ENCODE peak calls at places on chromosomes 12 and 14, in nine cellular contexts. One of them, this sample, is unnamed.

GRCh38 chr12:109709401-109710278 is 4.0 kb upstream of the FAM222A start:
- DNase-seq in iris pigment epithelial cell: no peak
- DNase-seq in Panc1: no peak
- DNase-seq in stimulated activated CD4-positive, alpha-beta T cell treated with anti-CD3 and anti-CD28 coated beads, Interleukin-4, amount 100 ng/mL, for 1 hour: no peak
- DNase-seq in foreskin fibroblast: no peak
- DNase-seq in astrocyte: no peak
- DNase-seq in C1 segment of cervical spinal cord: no peak
- DNase-seq in B cell: no peak
- DNase-seq in astrocyte of the cerebellum: no peak
- DNase-seq in this sample: no peak

GRCh38 chr12:75815756-75816155 is 215.8 kb downstream of the PHLDA1 start:
- DNase-seq in foreskin fibroblast: peak
- DNase-seq in B cell: no peak
- DNase-seq in iris pigment epithelial cell: peak
- DNase-seq in astrocyte: peak
- DNase-seq in astrocyte of the cerebellum: no peak
- DNase-seq in stimulated activated CD4-positive, alpha-beta T cell treated with anti-CD3 and anti-CD28 coated beads, Interleukin-4, amount 100 ng/mL, for 1 hour: no peak
- DNase-seq in C1 segment of cervical spinal cord: no peak
- DNase-seq in Panc1: no peak
- DNase-seq in this sample: no peak

GRCh38 chr14:99636487-99636886 is 8.4 kb upstream of the HHIPL1 start:
- DNase-seq in foreskin fibroblast: no peak
- DNase-seq in B cell: no peak
- DNase-seq in stimulated activated CD4-positive, alpha-beta T cell treated with anti-CD3 and anti-CD28 coated beads, Interleukin-4, amount 100 ng/mL, for 1 hour: no peak
- DNase-seq in astrocyte: no peak
- DNase-seq in astrocyte of the cerebellum: no peak
- DNase-seq in Panc1: no peak
- DNase-seq in C1 segment of cervical spinal cord: no peak
- DNase-seq in iris pigment epithelial cell: no peak
- DNase-seq in this sample: no peak

GRCh38 chr14:45658917-45659299 is 405.9 kb upstream of the MIS18BP1 start:
- DNase-seq in C1 segment of cervical spinal cord: no peak
- DNase-seq in iris pigment epithelial cell: no peak
- DNase-seq in astrocyte: no peak
- DNase-seq in Panc1: no peak
- DNase-seq in foreskin fibroblast: no peak
- DNase-seq in astrocyte of the cerebellum: no peak
- DNase-seq in stimulated activated CD4-positive, alpha-beta T cell treated with anti-CD3 and anti-CD28 coated beads, Interleukin-4, amount 100 ng/mL, for 1 hour: no peak
- DNase-seq in B cell: no peak
- DNase-seq in this sample: no peak

GRCh38 chr12:92539966-92540791 is 162.6 kb upstream of the PLEKHG7 start:
- DNase-seq in stimulated activated CD4-positive, alpha-beta T cell treated with anti-CD3 and anti-CD28 coated beads, Interleukin-4, amount 100 ng/mL, for 1 hour: no peak
- DNase-seq in Panc1: no peak
- DNase-seq in astrocyte of the cerebellum: no peak
- DNase-seq in iris pigment epithelial cell: no peak
- DNase-seq in C1 segment of cervical spinal cord: peak
- DNase-seq in astrocyte: no peak
- DNase-seq in B cell: no peak
- DNase-seq in foreskin fibroblast: no peak
- DNase-seq in this sample: peak

GRCh38 chr12:41052441-41052840 is 135.7 kb upstream of the PDZRN4 start:
- DNase-seq in astrocyte of the cerebellum: no peak
- DNase-seq in C1 segment of cervical spinal cord: no peak
- DNase-seq in B cell: no peak
- DNase-seq in stimulated activated CD4-positive, alpha-beta T cell treated with anti-CD3 and anti-CD28 coated beads, Interleukin-4, amount 100 ng/mL, for 1 hour: no peak
- DNase-seq in foreskin fibroblast: no peak
- DNase-seq in iris pigment epithelial cell: no peak
- DNase-seq in astrocyte: no peak
- DNase-seq in Panc1: no peak
- DNase-seq in this sample: no peak

GRCh38 chr14:96253140-96253539 is 2.9 kb upstream of the BDKRB1 start:
- DNase-seq in C1 segment of cervical spinal cord: no peak
- DNase-seq in Panc1: no peak
- DNase-seq in astrocyte: peak
- DNase-seq in astrocyte of the cerebellum: peak
- DNase-seq in B cell: no peak
- DNase-seq in foreskin fibroblast: peak
- DNase-seq in stimulated activated CD4-positive, alpha-beta T cell treated with anti-CD3 and anti-CD28 coated beads, Interleukin-4, amount 100 ng/mL, for 1 hour: no peak
- DNase-seq in iris pigment epithelial cell: peak
- DNase-seq in this sample: no peak

GRCh38 chr14:75453817-75454434 is 26.1 kb downstream of the JDP2 start:
- DNase-seq in B cell: peak
- DNase-seq in Panc1: no peak
- DNase-seq in astrocyte of the cerebellum: no peak
- DNase-seq in stimulated activated CD4-positive, alpha-beta T cell treated with anti-CD3 and anti-CD28 coated beads, Interleukin-4, amount 100 ng/mL, for 1 hour: peak
- DNase-seq in iris pigment epithelial cell: no peak
- DNase-seq in C1 segment of cervical spinal cord: no peak
- DNase-seq in foreskin fibroblast: no peak
- DNase-seq in astrocyte: no peak
- DNase-seq in this sample: no peak

GRCh38 chr14:37585101-37585479 is 10.0 kb downstream of the FOXA1 start:
- DNase-seq in iris pigment epithelial cell: no peak
- DNase-seq in astrocyte: no peak
- DNase-seq in stimulated activated CD4-positive, alpha-beta T cell treated with anti-CD3 and anti-CD28 coated beads, Interleukin-4, amount 100 ng/mL, for 1 hour: no peak
- DNase-seq in foreskin fibroblast: no peak
- DNase-seq in B cell: no peak
- DNase-seq in C1 segment of cervical spinal cord: no peak
- DNase-seq in Panc1: no peak
- DNase-seq in astrocyte of the cerebellum: no peak
- DNase-seq in this sample: no peak

GRCh38 chr12:103050273-103050672 is 92.8 kb downstream of the ASCL1 start:
- DNase-seq in stimulated activated CD4-positive, alpha-beta T cell treated with anti-CD3 and anti-CD28 coated beads, Interleukin-4, amount 100 ng/mL, for 1 hour: no peak
- DNase-seq in C1 segment of cervical spinal cord: no peak
- DNase-seq in astrocyte of the cerebellum: no peak
- DNase-seq in foreskin fibroblast: no peak
- DNase-seq in B cell: no peak
- DNase-seq in Panc1: no peak
- DNase-seq in iris pigment epithelial cell: no peak
- DNase-seq in astrocyte: no peak
- DNase-seq in this sample: no peak

GRCh38 chr14:73744874-73745529 is 30.8 kb upstream of the PNMA1 start:
- DNase-seq in stimulated activated CD4-positive, alpha-beta T cell treated with anti-CD3 and anti-CD28 coated beads, Interleukin-4, amount 100 ng/mL, for 1 hour: no peak
- DNase-seq in iris pigment epithelial cell: no peak
- DNase-seq in foreskin fibroblast: no peak
- DNase-seq in B cell: no peak
- DNase-seq in astrocyte of the cerebellum: no peak
- DNase-seq in Panc1: no peak
- DNase-seq in astrocyte: no peak
- DNase-seq in C1 segment of cervical spinal cord: no peak
- DNase-seq in this sample: no peak

GRCh38 chr12:8572507-8572906 is 31.8 kb upstream of the CLEC4E start:
- DNase-seq in foreskin fibroblast: no peak
- DNase-seq in astrocyte: no peak
- DNase-seq in iris pigment epithelial cell: no peak
- DNase-seq in B cell: no peak
- DNase-seq in stimulated activated CD4-positive, alpha-beta T cell treated with anti-CD3 and anti-CD28 coated beads, Interleukin-4, amount 100 ng/mL, for 1 hour: no peak
- DNase-seq in C1 segment of cervical spinal cord: no peak
- DNase-seq in Panc1: no peak
- DNase-seq in astrocyte of the cerebellum: no peak
- DNase-seq in this sample: no peak

GRCh38 chr14:58808828-58809227 is 171.1 kb downstream of the DACT1 start:
- DNase-seq in C1 segment of cervical spinal cord: peak
- DNase-seq in iris pigment epithelial cell: peak
- DNase-seq in Panc1: no peak
- DNase-seq in astrocyte of the cerebellum: no peak
- DNase-seq in astrocyte: no peak
- DNase-seq in B cell: no peak
- DNase-seq in stimulated activated CD4-positive, alpha-beta T cell treated with anti-CD3 and anti-CD28 coated beads, Interleukin-4, amount 100 ng/mL, for 1 hour: no peak
- DNase-seq in foreskin fibroblast: peak
- DNase-seq in this sample: no peak

GRCh38 chr14:99562848-99563748 is 40.9 kb downstream of the CCDC85C start:
- DNase-seq in iris pigment epithelial cell: peak
- DNase-seq in foreskin fibroblast: peak
- DNase-seq in B cell: no peak
- DNase-seq in Panc1: no peak
- DNase-seq in C1 segment of cervical spinal cord: peak
- DNase-seq in stimulated activated CD4-positive, alpha-beta T cell treated with anti-CD3 and anti-CD28 coated beads, Interleukin-4, amount 100 ng/mL, for 1 hour: no peak
- DNase-seq in astrocyte of the cerebellum: peak
- DNase-seq in astrocyte: peak
- DNase-seq in this sample: peak

GRCh38 chr14:50007123-50007903 is 109.1 kb downstream of the VCPKMT start:
- DNase-seq in Panc1: no peak
- DNase-seq in stimulated activated CD4-positive, alpha-beta T cell treated with anti-CD3 and anti-CD28 coated beads, Interleukin-4, amount 100 ng/mL, for 1 hour: no peak
- DNase-seq in iris pigment epithelial cell: no peak
- DNase-seq in C1 segment of cervical spinal cord: no peak
- DNase-seq in foreskin fibroblast: no peak
- DNase-seq in B cell: no peak
- DNase-seq in astrocyte of the cerebellum: no peak
- DNase-seq in astrocyte: no peak
- DNase-seq in this sample: no peak

GRCh38 chr14:50670196-50670875 is 2.2 kb upstream of the SAV1 start:
- DNase-seq in B cell: no peak
- DNase-seq in astrocyte of the cerebellum: no peak
- DNase-seq in C1 segment of cervical spinal cord: no peak
- DNase-seq in stimulated activated CD4-positive, alpha-beta T cell treated with anti-CD3 and anti-CD28 coated beads, Interleukin-4, amount 100 ng/mL, for 1 hour: no peak
- DNase-seq in Panc1: no peak
- DNase-seq in astrocyte: no peak
- DNase-seq in foreskin fibroblast: peak
- DNase-seq in iris pigment epithelial cell: peak
- DNase-seq in this sample: no peak

GRCh38 chr14:73662439-73663056 is 17.8 kb downstream of the DNAL1 start:
- DNase-seq in foreskin fibroblast: peak
- DNase-seq in stimulated activated CD4-positive, alpha-beta T cell treated with anti-CD3 and anti-CD28 coated beads, Interleukin-4, amount 100 ng/mL, for 1 hour: no peak
- DNase-seq in B cell: no peak
- DNase-seq in iris pigment epithelial cell: peak
- DNase-seq in astrocyte of the cerebellum: peak
- DNase-seq in C1 segment of cervical spinal cord: no peak
- DNase-seq in Panc1: peak
- DNase-seq in astrocyte: peak
- DNase-seq in this sample: no peak

GRCh38 chr12:94710933-94711332 is 60.6 kb upstream of the TMCC3 start:
- DNase-seq in foreskin fibroblast: no peak
- DNase-seq in astrocyte of the cerebellum: no peak
- DNase-seq in iris pigment epithelial cell: no peak
- DNase-seq in astrocyte: no peak
- DNase-seq in stimulated activated CD4-positive, alpha-beta T cell treated with anti-CD3 and anti-CD28 coated beads, Interleukin-4, amount 100 ng/mL, for 1 hour: peak
- DNase-seq in Panc1: no peak
- DNase-seq in B cell: peak
- DNase-seq in C1 segment of cervical spinal cord: no peak
- DNase-seq in this sample: no peak

GRCh38 chr12:122067966-122068365 is 10.6 kb upstream of the MLXIP start:
- DNase-seq in stimulated activated CD4-positive, alpha-beta T cell treated with anti-CD3 and anti-CD28 coated beads, Interleukin-4, amount 100 ng/mL, for 1 hour: peak
- DNase-seq in astrocyte of the cerebellum: peak
- DNase-seq in C1 segment of cervical spinal cord: no peak
- DNase-seq in iris pigment epithelial cell: peak
- DNase-seq in foreskin fibroblast: peak
- DNase-seq in Panc1: no peak
- DNase-seq in astrocyte: peak
- DNase-seq in B cell: peak
- DNase-seq in this sample: no peak